ENCODE peak calls at places on chromosomes 11 and 22, in ten cellular contexts. V is A549, E is cardiac muscle cell, U is heart left ventricle, Y is PC-3, S is breast epithelium, J is thoracic aorta, P is colonic mucosa, M is Caco-2, A is HCT116. B is an unnamed sample.

GRCh38 chr11:133714471-133715375 is 130.6 kb downstream of the SPATA19 start:
- DNase-seq in V (no peak), E (no peak), U (no peak), Y (no peak), S (no peak), J (no peak), P (no peak), M (no peak), A (no peak), B (no peak)

GRCh38 chr11:64489831-64490441 is 101.1 kb upstream of the SLC22A12 start:
- DNase-seq in V (peak; percentile 80), E (peak; percentile 59), U (no peak), Y (peak; percentile 58), S (no peak), J (no peak), P (peak; percentile 55), M (peak; percentile 80), A (peak; percentile 29), B (peak; percentile 69)

GRCh38 chr11:571802-572185 is 4.5 kb upstream of the PHRF1 start:
- DNase-seq in V (no peak), E (no peak), U (no peak), Y (no peak), S (no peak), J (no peak), P (no peak), M (no peak), A (no peak), B (no peak)

GRCh38 chr11:112345166-112345565 is 84.5 kb upstream of the PLET1 start:
- DNase-seq in V (no peak), E (no peak), U (no peak), Y (no peak), S (no peak), J (no peak), P (no peak), M (no peak), A (no peak), B (no peak)

GRCh38 chr11:35464308-35464707 is 45.0 kb upstream of the SLC1A2 start:
- DNase-seq in V (no peak), E (no peak), U (no peak), Y (peak; percentile 54), S (no peak), J (no peak), P (no peak), M (no peak), A (no peak), B (no peak)

GRCh38 chr11:93652161-93652597 is 9.3 kb upstream of the CEP295 start:
- DNase-seq in V (no peak), E (peak; percentile 66), U (no peak), Y (peak; percentile 92), S (no peak), J (no peak), P (peak; percentile 51), M (peak; percentile 84), A (no peak), B (peak; percentile 43)

GRCh38 chr11:99176430-99176829 is 155.7 kb downstream of the CNTN5 start:
- DNase-seq in V (no peak), E (no peak), U (no peak), Y (no peak), S (no peak), J (no peak), P (no peak), M (no peak), A (no peak), B (no peak)

GRCh38 chr22:18998998-18999397 is 62.9 kb upstream of the PRODH start:
- DNase-seq in V (no peak), E (no peak), U (no peak), Y (no peak), S (no peak), J (no peak), P (no peak), M (no peak), A (no peak), B (no peak)

GRCh38 chr11:65911682-65912568 is 6.9 kb downstream of the C11orf68 start:
- DNase-seq in V (peak; percentile 68), E (peak; percentile 82), U (peak; percentile 65), Y (peak; percentile 99), S (no peak), J (no peak), P (peak; percentile 58), M (peak; percentile 73), A (peak; percentile 72), B (peak; percentile 68)

GRCh38 chr11:120807414-120808150 is 216.3 kb upstream of the TBCEL start:
- DNase-seq in V (peak; percentile 78), E (peak; percentile 82), U (no peak), Y (peak; percentile 95), S (no peak), J (no peak), P (no peak), M (peak; percentile 49), A (no peak), B (peak; percentile 51)

GRCh38 chr22:37498289-37498909 is 12.2 kb upstream of the MFNG start:
- DNase-seq in V (peak; percentile 46), E (no peak), U (no peak), Y (no peak), S (no peak), J (no peak), P (peak; percentile 77), M (peak; percentile 87), A (no peak), B (peak; percentile 83)

GRCh38 chr11:15770798-15771414 is 585.4 kb downstream of the SOX6 start:
- DNase-seq in V (peak; percentile 29), E (peak; percentile 66), U (peak; percentile 39), Y (no peak), S (no peak), J (no peak), P (peak; percentile 62), M (peak; percentile 48), A (peak; percentile 13), B (peak; percentile 47)

GRCh38 chr11:127675602-127676001 is 675.0 kb upstream of the KIRREL3 start:
- DNase-seq in V (no peak), E (peak; percentile 1), U (no peak), Y (no peak), S (no peak), J (no peak), P (no peak), M (no peak), A (no peak), B (peak; percentile 7)

DNA sequence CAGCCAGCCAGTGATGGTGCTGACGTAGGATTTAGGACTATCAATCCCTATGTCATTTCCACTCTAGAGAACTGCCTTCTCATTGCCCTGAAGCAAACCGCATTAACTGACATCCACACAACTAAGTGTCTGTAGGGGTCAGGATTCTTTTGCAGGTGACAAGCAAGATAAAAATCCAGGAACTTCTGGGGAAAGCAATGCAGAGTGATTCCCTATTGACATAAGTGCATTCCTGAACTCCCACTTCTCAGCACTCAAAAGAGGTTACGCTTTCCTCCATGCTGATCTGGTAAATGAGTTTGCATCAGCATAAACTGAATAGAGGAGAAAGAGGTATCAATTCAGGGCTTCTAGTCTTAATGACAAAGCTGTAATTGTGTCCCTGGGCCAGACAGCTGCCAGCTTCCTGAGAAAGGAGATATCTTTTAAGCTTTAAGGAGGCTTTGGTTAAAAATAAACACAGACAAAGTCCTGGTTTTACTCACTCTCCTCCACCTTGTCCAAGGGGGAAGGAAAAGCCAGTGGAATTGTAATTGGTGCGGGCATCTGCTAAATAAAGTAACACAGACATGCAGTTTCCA is 224.5 kb upstream of the ISX start:
- DNase-seq in V (no peak), E (no peak), U (no peak), Y (no peak), S (no peak), J (no peak), P (no peak), M (peak; percentile 1), A (no peak), B (no peak)
- H3K4me3 ChIP-seq in V (no peak overlapping the region), E (no peak overlapping the region), U (no peak overlapping the region), Y (no peak overlapping the region), S (no peak overlapping the region), J (no peak overlapping the region), P (no peak overlapping the region), M (no peak overlapping the region), A (no peak overlapping the region), B (no peak overlapping the region)

DNA sequence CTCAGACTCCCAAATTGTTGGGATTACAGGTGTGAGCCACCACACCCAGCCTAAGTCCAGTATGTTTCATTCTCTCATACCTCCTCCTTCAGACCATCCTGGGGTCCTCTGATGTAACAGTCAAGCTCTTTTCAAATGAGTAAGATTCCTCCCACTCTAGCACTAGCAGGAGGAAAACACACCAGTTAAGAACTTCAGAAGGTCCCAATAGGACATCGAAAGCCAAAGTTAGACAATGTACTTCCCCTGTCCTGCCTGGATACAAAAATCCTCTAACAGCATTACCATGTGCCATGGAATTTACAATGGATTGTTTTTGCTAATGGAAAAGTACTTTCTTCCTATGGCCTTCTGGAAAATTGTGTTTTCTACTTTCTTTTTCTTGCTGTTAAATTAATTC is 67.1 kb downstream of the CCDC34 start:
- DNase-seq in V (no peak), E (no peak), U (no peak), Y (no peak), S (no peak), J (no peak), P (no peak), M (no peak), A (no peak), B (no peak)
- H3K4me1 ChIP-seq in V (no peaks in the 10 kb centered on the region), E (no peaks in the 10 kb centered on the region), U (no peaks in the 10 kb centered on the region), Y (peaks cover 12% of the 10 kb centered on the region), S (no peaks in the 10 kb centered on the region), J (no peaks in the 10 kb centered on the region), P (peaks cover 5% of the 10 kb centered on the region), M (no peaks in the 10 kb centered on the region), A (no peaks in the 10 kb centered on the region), B (peaks cover 22% of the 10 kb centered on the region)

GRCh38 chr11:44120169-44120568 is 24.7 kb downstream of the EXT2 start:
- DNase-seq in V (peak; percentile 18), E (no peak), U (peak; percentile 39), Y (peak; percentile 39), S (no peak), J (no peak), P (no peak), M (peak; percentile 28), A (no peak), B (no peak)
- TF ChIP-seq CTCF in V (no peak), E (peak; percentile 31), U (peak; percentile 33), Y (peak; percentile 60), S (no peak), J (peak; percentile 35), P (peak; percentile 10), M (peak; percentile 58), A (peak; percentile 58), B (peak; percentile 28)

GRCh38 chr11:62898027-62898426 is 17.3 kb downstream of the SLC3A2 start:
- DNase-seq in V (no peak), E (no peak), U (no peak), Y (no peak), S (no peak), J (no peak), P (no peak), M (no peak), A (no peak), B (no peak)

GRCh38 chr11:62905927-62906531 is 15.1 kb downstream of the CHRM1 start:
- DNase-seq in V (peak; percentile 87), E (peak; percentile 89), U (peak; percentile 79), Y (peak; percentile 98), S (peak; percentile 84), J (peak; percentile 38), P (peak; percentile 86), M (peak; percentile 88), A (peak; percentile 73), B (peak; percentile 90)

GRCh38 chr11:62905286-62905685 is 15.9 kb downstream of the CHRM1 start:
- DNase-seq in V (no peak), E (peak; percentile 32), U (no peak), Y (no peak), S (no peak), J (no peak), P (no peak), M (no peak), A (no peak), B (no peak)

GRCh38 chr11:62908468-62909072 is 12.6 kb downstream of the CHRM1 start:
- DNase-seq in V (no peak), E (no peak), U (no peak), Y (no peak), S (no peak), J (no peak), P (peak; percentile 38), M (no peak), A (no peak), B (no peak)

GRCh38 chr11:62902932-62903331 is 18.2 kb downstream of the CHRM1 start:
- DNase-seq in V (no peak), E (no peak), U (no peak), Y (no peak), S (no peak), J (no peak), P (no peak), M (no peak), A (no peak), B (no peak)
- H3K4me3 ChIP-seq in V (no peak overlapping the region), E (no peak overlapping the region), U (no peak overlapping the region), Y (no peak overlapping the region), S (no peak overlapping the region), J (no peak overlapping the region), P (no peak overlapping the region), M (no peak overlapping the region), A (no peak overlapping the region), B (no peak overlapping the region)

B was measured in hepatocyte.